ENCODE peak calls at places on chromosome 5, in six cellular contexts. One of them, this sample, is unnamed.

GRCh38 chr5:137975208-137975607 is 57.7 kb downstream of the FAM13B start:
- DNase-seq in stimulated activated CD8-positive, alpha-beta memory T cell treated with anti-CD3 and anti-CD28 coated beads, Interleukin-15, amount 100 ng/mL, for 4 hours: no peak
- DNase-seq in GOT3: no peak
- DNase-seq in Kasumi-1: no peak
- DNase-seq in left cardiac atrium: no peak
- DNase-seq in lower lobe of right lung: no peak
- DNase-seq in this sample: no peak

GRCh38 chr5:143874312-143874711 is 62.4 kb downstream of the HMHB1 start:
- DNase-seq in left cardiac atrium: no peak
- DNase-seq in Kasumi-1: no peak
- DNase-seq in lower lobe of right lung: no peak
- DNase-seq in GOT3: no peak
- DNase-seq in stimulated activated CD8-positive, alpha-beta memory T cell treated with anti-CD3 and anti-CD28 coated beads, Interleukin-15, amount 100 ng/mL, for 4 hours: no peak
- DNase-seq in this sample: no peak

GRCh38 chr5:34616665-34617064 is 39.5 kb upstream of the RAI14 start:
- DNase-seq in left cardiac atrium: no peak
- DNase-seq in Kasumi-1: no peak
- DNase-seq in GOT3: no peak
- DNase-seq in lower lobe of right lung: no peak
- DNase-seq in stimulated activated CD8-positive, alpha-beta memory T cell treated with anti-CD3 and anti-CD28 coated beads, Interleukin-15, amount 100 ng/mL, for 4 hours: no peak
- DNase-seq in this sample: no peak

GRCh38 chr5:8683528-8683927 is 814.6 kb downstream of the MTRR start:
- DNase-seq in lower lobe of right lung: no peak
- DNase-seq in stimulated activated CD8-positive, alpha-beta memory T cell treated with anti-CD3 and anti-CD28 coated beads, Interleukin-15, amount 100 ng/mL, for 4 hours: no peak
- DNase-seq in left cardiac atrium: no peak
- DNase-seq in GOT3: no peak
- DNase-seq in Kasumi-1: peak; percentile 29
- DNase-seq in this sample: no peak

GRCh38 chr5:61306531-61307195 is 25.4 kb upstream of the ZSWIM6 start:
- DNase-seq in stimulated activated CD8-positive, alpha-beta memory T cell treated with anti-CD3 and anti-CD28 coated beads, Interleukin-15, amount 100 ng/mL, for 4 hours: no peak
- DNase-seq in left cardiac atrium: no peak
- DNase-seq in lower lobe of right lung: no peak
- DNase-seq in Kasumi-1: no peak
- DNase-seq in GOT3: no peak
- DNase-seq in this sample: no peak

GRCh38 chr5:154797762-154798161 is 42.6 kb downstream of the LARP1 start:
- DNase-seq in left cardiac atrium: no peak
- DNase-seq in stimulated activated CD8-positive, alpha-beta memory T cell treated with anti-CD3 and anti-CD28 coated beads, Interleukin-15, amount 100 ng/mL, for 4 hours: no peak
- DNase-seq in Kasumi-1: no peak
- DNase-seq in lower lobe of right lung: no peak
- DNase-seq in GOT3: no peak
- DNase-seq in this sample: no peak

GRCh38 chr5:170393235-170393634 is 4.1 kb upstream of the KCNMB1 start:
- DNase-seq in GOT3: no peak
- DNase-seq in Kasumi-1: no peak
- DNase-seq in stimulated activated CD8-positive, alpha-beta memory T cell treated with anti-CD3 and anti-CD28 coated beads, Interleukin-15, amount 100 ng/mL, for 4 hours: no peak
- DNase-seq in lower lobe of right lung: no peak
- DNase-seq in left cardiac atrium: no peak
- DNase-seq in this sample: no peak

GRCh38 chr5:95711501-95712346 is 19.4 kb upstream of the RHOBTB3 start:
- DNase-seq in left cardiac atrium: no peak
- DNase-seq in lower lobe of right lung: no peak
- DNase-seq in stimulated activated CD8-positive, alpha-beta memory T cell treated with anti-CD3 and anti-CD28 coated beads, Interleukin-15, amount 100 ng/mL, for 4 hours: no peak
- DNase-seq in Kasumi-1: no peak
- DNase-seq in GOT3: no peak
- DNase-seq in this sample: no peak

GRCh38 chr5:132086277-132086794 is 12.7 kb downstream of the CSF2 start:
- DNase-seq in stimulated activated CD8-positive, alpha-beta memory T cell treated with anti-CD3 and anti-CD28 coated beads, Interleukin-15, amount 100 ng/mL, for 4 hours: no peak
- DNase-seq in Kasumi-1: no peak
- DNase-seq in left cardiac atrium: peak; percentile 88
- DNase-seq in GOT3: peak; percentile 44
- DNase-seq in lower lobe of right lung: no peak
- DNase-seq in this sample: peak; percentile 29

GRCh38 chr5:178982941-178983340 is 12.2 kb downstream of the GRM6 start:
- DNase-seq in GOT3: no peak
- DNase-seq in left cardiac atrium: no peak
- DNase-seq in Kasumi-1: no peak
- DNase-seq in lower lobe of right lung: no peak
- DNase-seq in stimulated activated CD8-positive, alpha-beta memory T cell treated with anti-CD3 and anti-CD28 coated beads, Interleukin-15, amount 100 ng/mL, for 4 hours: no peak
- DNase-seq in this sample: no peak

GRCh38 chr5:82991678-82992323 is 85.4 kb downstream of the TMEM167A start:
- DNase-seq in lower lobe of right lung: no peak
- DNase-seq in Kasumi-1: peak; percentile 9
- DNase-seq in GOT3: no peak
- DNase-seq in left cardiac atrium: no peak
- DNase-seq in stimulated activated CD8-positive, alpha-beta memory T cell treated with anti-CD3 and anti-CD28 coated beads, Interleukin-15, amount 100 ng/mL, for 4 hours: no peak
- DNase-seq in this sample: no peak

GRCh38 chr5:937151-937924 is 44.7 kb downstream of the TRIP13 start:
- DNase-seq in stimulated activated CD8-positive, alpha-beta memory T cell treated with anti-CD3 and anti-CD28 coated beads, Interleukin-15, amount 100 ng/mL, for 4 hours: no peak
- DNase-seq in GOT3: no peak
- DNase-seq in lower lobe of right lung: no peak
- DNase-seq in Kasumi-1: no peak
- DNase-seq in left cardiac atrium: no peak
- DNase-seq in this sample: no peak

GRCh38 chr5:137320056-137321045 is 178.8 kb downstream of the SPOCK1 start:
- DNase-seq in Kasumi-1: peak; percentile 46
- DNase-seq in left cardiac atrium: no peak
- DNase-seq in lower lobe of right lung: no peak
- DNase-seq in GOT3: peak; percentile 14
- DNase-seq in stimulated activated CD8-positive, alpha-beta memory T cell treated with anti-CD3 and anti-CD28 coated beads, Interleukin-15, amount 100 ng/mL, for 4 hours: no peak
- DNase-seq in this sample: no peak

GRCh38 chr5:89628876-89629635 is 746.1 kb upstream of the MEF2C start:
- DNase-seq in Kasumi-1: no peak
- DNase-seq in lower lobe of right lung: no peak
- DNase-seq in GOT3: no peak
- DNase-seq in left cardiac atrium: no peak
- DNase-seq in stimulated activated CD8-positive, alpha-beta memory T cell treated with anti-CD3 and anti-CD28 coated beads, Interleukin-15, amount 100 ng/mL, for 4 hours: no peak
- DNase-seq in this sample: no peak

GRCh38 chr5:168552146-168552545 is 23.0 kb downstream of the FBLL1 start:
- DNase-seq in left cardiac atrium: no peak
- DNase-seq in GOT3: no peak
- DNase-seq in Kasumi-1: no peak
- DNase-seq in stimulated activated CD8-positive, alpha-beta memory T cell treated with anti-CD3 and anti-CD28 coated beads, Interleukin-15, amount 100 ng/mL, for 4 hours: no peak
- DNase-seq in lower lobe of right lung: no peak
- DNase-seq in this sample: no peak

GRCh38 chr5:38112930-38113329 is 145.4 kb upstream of the EGFLAM start:
- DNase-seq in left cardiac atrium: no peak
- DNase-seq in GOT3: no peak
- DNase-seq in Kasumi-1: no peak
- DNase-seq in lower lobe of right lung: no peak
- DNase-seq in stimulated activated CD8-positive, alpha-beta memory T cell treated with anti-CD3 and anti-CD28 coated beads, Interleukin-15, amount 100 ng/mL, for 4 hours: no peak
- DNase-seq in this sample: no peak

GRCh38 chr5:112583166-112583565 is 154.5 kb upstream of the APC start:
- DNase-seq in GOT3: no peak
- DNase-seq in stimulated activated CD8-positive, alpha-beta memory T cell treated with anti-CD3 and anti-CD28 coated beads, Interleukin-15, amount 100 ng/mL, for 4 hours: no peak
- DNase-seq in Kasumi-1: no peak
- DNase-seq in left cardiac atrium: no peak
- DNase-seq in lower lobe of right lung: no peak
- DNase-seq in this sample: no peak

GRCh38 chr5:108747111-108748009 is at the start of gene FER:
- DNase-seq in left cardiac atrium: no peak
- DNase-seq in lower lobe of right lung: no peak
- DNase-seq in GOT3: no peak
- DNase-seq in Kasumi-1: peak; percentile 40
- DNase-seq in stimulated activated CD8-positive, alpha-beta memory T cell treated with anti-CD3 and anti-CD28 coated beads, Interleukin-15, amount 100 ng/mL, for 4 hours: peak; percentile 29
- DNase-seq in this sample: peak; percentile 71

GRCh38 chr5:156670615-156671014 is 179.5 kb upstream of the PPP1R2B start:
- DNase-seq in stimulated activated CD8-positive, alpha-beta memory T cell treated with anti-CD3 and anti-CD28 coated beads, Interleukin-15, amount 100 ng/mL, for 4 hours: no peak
- DNase-seq in Kasumi-1: no peak
- DNase-seq in left cardiac atrium: no peak
- DNase-seq in GOT3: no peak
- DNase-seq in lower lobe of right lung: no peak
- DNase-seq in this sample: no peak

This sample was measured in ascending aorta.